ENCODE peak calls at places on chromosomes 13 and 19, in ten cellular contexts. Z is stimulated activated CD4-positive, alpha-beta T cell treated with anti-CD3 and anti-CD28 coated beads, Interleukin-12 subunit alpha, Interleukin-12 subunit beta, amount 100 ng/mL, for 24 hours; T is M059J; D is T-cell; I is GM23248; U is nephron progenitor cell; N is NCI-H1048; Y is adipocyte; C is activated T-cell treated with anti-CD3 and anti-CD28 coated beads, Interleukin-2, amount 50 U/mL, for 24 hours; G is occipital lobe. K is an unnamed sample.
A peak's percentile ranks its signal among the peaks of the same experiment; 100 is the strongest.

GRCh38 chr13:36382030-36382429 is 35.8 kb upstream of the SPART start:
- DNase-seq in I (no peak), Y (no peak), D (no peak), N (no peak), C (no peak), Z (no peak), T (peak; percentile 9), U (no peak), G (no peak), K (no peak)

GRCh38 chr19:47027586-47028371 is 8.1 kb downstream of the NPAS1 start:
- DNase-seq in U (no peak), T (no peak), N (no peak), Y (no peak), Z (no peak), G (no peak), C (no peak), D (no peak), I (no peak), K (no peak)

GRCh38 chr19:2575734-2576481 is 100.0 kb downstream of the GADD45B start:
- DNase-seq in U (peak; percentile 41), D (no peak), N (no peak), Z (no peak), I (peak; percentile 97), Y (no peak), C (no peak), G (no peak), T (no peak), K (peak; percentile 41)

GRCh38 chr19:30539315-30539714 is 167.1 kb downstream of the ZNF536 start:
- DNase-seq in Y (no peak), I (no peak), N (no peak), U (no peak), Z (no peak), G (no peak), C (no peak), D (no peak), T (no peak), K (no peak)

GRCh38 chr13:42660367-42660965 is 86.5 kb downstream of the TNFSF11 start:
- DNase-seq in Y (peak; percentile 28), T (peak; percentile 28), C (no peak), Z (no peak), N (no peak), D (no peak), G (no peak), U (no peak), I (peak; percentile 25), K (no peak)

GRCh38 chr19:18046066-18046718 is 38.2 kb downstream of the ARRDC2 start:
- DNase-seq in D (no peak), C (no peak), Z (no peak), Y (peak; percentile 65), T (peak; percentile 99), N (no peak), I (peak; percentile 91), G (no peak), U (no peak), K (peak; percentile 70)

GRCh38 chr19:6378498-6378897 is 2.8 kb upstream of the PSPN start:
- DNase-seq in Y (no peak), N (no peak), U (no peak), G (no peak), C (no peak), D (no peak), T (no peak), I (no peak), Z (no peak), K (no peak)

GRCh38 chr13:111325146-111325890 is 4.9 kb downstream of the TEX29 start:
- DNase-seq in Y (no peak), T (no peak), Z (no peak), U (no peak), N (no peak), I (no peak), C (no peak), G (no peak), D (no peak), K (peak; percentile 37)

GRCh38 chr13:47334173-47334572 is 437.3 kb upstream of the HTR2A start:
- DNase-seq in T (peak; percentile 74), G (peak; percentile 53), U (no peak), Y (peak; percentile 12), I (peak; percentile 89), Z (no peak), C (no peak), N (no peak), D (no peak), K (no peak)

GRCh38 chr13:98717891-98718290 is 34.6 kb downstream of the SLC15A1 start:
- DNase-seq in D (no peak), N (no peak), T (no peak), G (no peak), Z (no peak), C (no peak), Y (no peak), I (no peak), U (no peak), K (no peak)

GRCh38 chr13:61286148-61286745 is 129.4 kb downstream of the PCDH20 start:
- DNase-seq in Y (no peak), D (no peak), U (no peak), Z (no peak), T (no peak), C (no peak), G (no peak), N (no peak), I (no peak), K (no peak)

GRCh38 chr13:44523176-44524017 is 52.7 kb downstream of the TSC22D1 start:
- DNase-seq in Y (peak; percentile 71), G (no peak), D (no peak), C (no peak), U (no peak), N (no peak), I (peak; percentile 67), Z (no peak), T (peak; percentile 81), K (no peak)

GRCh38 chr19:57560049-57560491 is 407 bp upstream of the ZNF550 start:
- DNase-seq in U (no peak), T (peak; percentile 92), Z (no peak), C (no peak), D (no peak), G (no peak), Y (peak; percentile 58), N (no peak), I (peak; percentile 88), K (no peak)

GRCh38 chr19:34259367-34259865 is 5.1 kb downstream of the GARRE1 start:
- DNase-seq in U (no peak), D (no peak), I (peak; percentile 52), Y (no peak), C (no peak), Z (no peak), N (no peak), T (peak; percentile 61), G (no peak), K (no peak)

GRCh38 chr19:5243878-5244277 is 96.7 kb downstream of the PTPRS start:
- DNase-seq in G (no peak), Y (no peak), I (no peak), T (no peak), Z (no peak), C (no peak), N (no peak), U (no peak), D (no peak), K (no peak)

GRCh38 chr13:25860265-25860664 is 191.6 kb downstream of the SHISA2 start:
- DNase-seq in N (no peak), G (no peak), U (no peak), T (no peak), D (no peak), Y (peak; percentile 17), Z (no peak), I (no peak), C (no peak), K (no peak)

GRCh38 chr13:46893221-46893620 is 3.6 kb downstream of the HTR2A start:
- DNase-seq in D (no peak), Y (no peak), N (no peak), C (no peak), T (no peak), Z (no peak), G (no peak), U (no peak), I (peak; percentile 44), K (no peak)

GRCh38 chr19:58218899-58219298 is 9.8 kb upstream of the ZNF544 start:
- DNase-seq in Y (no peak), U (no peak), D (peak; percentile 25), G (no peak), Z (no peak), N (no peak), C (peak; percentile 46), T (no peak), I (peak; percentile 45), K (peak; percentile 70)

GRCh38 chr19:4694211-4694987 is 24.3 kb upstream of the MYDGF start:
- DNase-seq in T (peak; percentile 99), N (no peak), Y (peak; percentile 28), C (no peak), U (no peak), D (no peak), Z (no peak), G (peak; percentile 46), I (peak; percentile 85), K (no peak)

GRCh38 chr19:5147971-5148793 is 179.3 kb downstream of the KDM4B start:
- DNase-seq in Z (no peak), N (no peak), C (no peak), D (no peak), Y (no peak), I (peak; percentile 95), G (peak; percentile 49), T (no peak), U (no peak), K (no peak)

GRCh38 chr13:44132710-44133109 is 240.9 kb upstream of the SERP2 start:
- DNase-seq in U (no peak), G (peak; percentile 39), I (peak; percentile 77), C (no peak), N (no peak), Z (no peak), D (no peak), T (peak; percentile 89), Y (peak; percentile 32), K (no peak)

GRCh38 chr19:2728783-2729387 is 7.7 kb upstream of the DIRAS1 start:
- DNase-seq in I (no peak), Y (no peak), U (no peak), G (no peak), C (no peak), D (no peak), N (no peak), Z (no peak), T (no peak), K (no peak)

GRCh38 chr13:99467764-99468163 is 33.5 kb upstream of the TM9SF2 start:
- DNase-seq in D (no peak), I (peak; percentile 83), Z (no peak), G (no peak), T (peak; percentile 39), C (no peak), N (no peak), U (no peak), Y (peak; percentile 44), K (no peak)

GRCh38 chr13:21018220-21018619 is 43.2 kb downstream of the LATS2 start:
- DNase-seq in C (no peak), Y (no peak), T (peak; percentile 34), D (no peak), G (no peak), I (no peak), Z (no peak), U (no peak), N (no peak), K (no peak)

GRCh38 chr19:58387338-58388174 is 487 bp downstream of the RPS5 start:
- DNase-seq in Y (peak; percentile 40), C (peak; percentile 45), U (no peak), N (no peak), I (peak; percentile 34), D (no peak), G (no peak), Z (no peak), T (no peak), K (peak; percentile 63)

GRCh38 chr13:87498681-87499080 is 172.5 kb upstream of the SLITRK5 start:
- DNase-seq in U (peak; percentile 41), D (no peak), Z (no peak), Y (peak; percentile 12), G (no peak), T (no peak), N (no peak), C (no peak), I (peak; percentile 20), K (no peak)

GRCh38 chr19:3576696-3577443 is 4.1 kb downstream of the HMG20B start:
- DNase-seq in I (peak; percentile 90), U (peak; percentile 83), T (no peak), D (no peak), C (no peak), Z (no peak), G (peak; percentile 51), Y (no peak), N (no peak), K (no peak)

GRCh38 chr13:87094646-87095045 is 576.5 kb upstream of the SLITRK5 start:
- DNase-seq in Z (no peak), U (no peak), T (no peak), N (no peak), D (no peak), Y (no peak), G (no peak), C (no peak), I (no peak), K (no peak)

K was measured in activated effector memory CD4-positive, alpha-beta T cell treated with anti-CD3 and anti-CD28 coated beads, Interleukin-2, amount 50 U/mL, for 16 hours.